ENCODE peak calls at places on chromosomes 11 and 22, in nine cellular contexts. W is Panc1, X is GM23338, K is breast epithelium, Q is HCT116, T is SK-N-SH, I is HepG2, C is prostate gland, H is SK-N-MC. J is an unnamed sample.
A peak's percentile ranks its signal among the peaks of the same experiment; 100 is the strongest.

GRCh38 chr22:44037519-44038370 is 13.6 kb downstream of the PARVB start:
- DNase-seq in I (no peak), X (no peak), K (no peak), H (no peak), C (no peak), Q (peak; percentile 69), W (peak; percentile 84), T (no peak), J (no peak)

GRCh38 chr22:26283330-26283729 is 114.1 kb downstream of the SEZ6L start:
- DNase-seq in W (no peak), C (no peak), X (no peak), K (no peak), Q (no peak), T (no peak), H (no peak), I (no peak), J (no peak)

GRCh38 chr11:35464308-35464707 is 45.0 kb upstream of the SLC1A2 start:
- DNase-seq in T (peak; percentile 15), Q (no peak), W (no peak), K (no peak), C (no peak), I (no peak), H (no peak), X (no peak), J (no peak)

GRCh38 chr22:35631597-35631996 is 14.5 kb upstream of the MB start:
- DNase-seq in X (peak; percentile 92), W (no peak), C (no peak), Q (peak; percentile 65), K (peak; percentile 54), T (peak; percentile 60), H (no peak), I (peak; percentile 60), J (peak; percentile 68)

GRCh38 chr11:113681711-113682410 is 24.2 kb downstream of the TMPRSS5 start:
- DNase-seq in K (no peak), Q (no peak), T (no peak), H (no peak), C (peak; percentile 30), W (no peak), I (no peak), X (no peak), J (peak; percentile 41)

GRCh38 chr22:30175743-30176288 is 70.7 kb downstream of the LIF start:
- DNase-seq in C (no peak), W (no peak), X (no peak), T (no peak), Q (no peak), I (no peak), H (no peak), K (no peak), J (no peak)

GRCh38 chr11:129280027-129280811 is 88.1 kb upstream of the ARHGAP32 start:
- DNase-seq in I (peak; percentile 58), K (no peak), C (no peak), H (no peak), T (peak; percentile 34), X (no peak), Q (no peak), W (no peak), J (no peak)

GRCh38 chr22:23182289-23183106 is 2.2 kb downstream of the BCR start:
- DNase-seq in Q (no peak), X (peak; percentile 47), H (no peak), W (no peak), T (no peak), I (no peak), C (peak; percentile 61), K (no peak), J (no peak)

GRCh38 chr11:65180877-65181568 is 705 bp upstream of the CAPN1 start:
- DNase-seq in C (peak; percentile 25), W (no peak), T (peak; percentile 96), H (no peak), K (peak; percentile 65), X (peak; percentile 89), Q (peak; percentile 29), I (peak; percentile 61), J (peak; percentile 91)
- TF ChIP-seq POLR2AphosphoS5 in C (no peak), W (peak; percentile 28), T (no peak), H (no peak), K (peak; percentile 13), X (peak; percentile 50), Q (peak; percentile 34), I (peak; percentile 2), J (peak; percentile 57)

GRCh38 chr22:49150801-49151221 is 676.9 kb downstream of the BRD1 start:
- DNase-seq in W (no peak), X (no peak), T (peak; percentile 81), Q (no peak), C (no peak), I (no peak), H (no peak), K (no peak), J (peak; percentile 62)

GRCh38 chr22:49152930-49153770 is 674.5 kb downstream of the BRD1 start:
- DNase-seq in C (no peak), W (no peak), T (no peak), I (no peak), Q (no peak), X (no peak), K (no peak), H (no peak), J (peak; percentile 60)

GRCh38 chr22:49149721-49150608 is 677.7 kb downstream of the BRD1 start:
- DNase-seq in C (no peak), T (no peak), H (no peak), W (no peak), Q (no peak), I (no peak), X (no peak), K (no peak), J (peak; percentile 58)

GRCh38 chr22:49152146-49152929 is 675.3 kb downstream of the BRD1 start:
- DNase-seq in W (no peak), X (no peak), I (no peak), K (no peak), C (no peak), T (peak; percentile 52), H (no peak), Q (no peak), J (peak; percentile 41)

DNA sequence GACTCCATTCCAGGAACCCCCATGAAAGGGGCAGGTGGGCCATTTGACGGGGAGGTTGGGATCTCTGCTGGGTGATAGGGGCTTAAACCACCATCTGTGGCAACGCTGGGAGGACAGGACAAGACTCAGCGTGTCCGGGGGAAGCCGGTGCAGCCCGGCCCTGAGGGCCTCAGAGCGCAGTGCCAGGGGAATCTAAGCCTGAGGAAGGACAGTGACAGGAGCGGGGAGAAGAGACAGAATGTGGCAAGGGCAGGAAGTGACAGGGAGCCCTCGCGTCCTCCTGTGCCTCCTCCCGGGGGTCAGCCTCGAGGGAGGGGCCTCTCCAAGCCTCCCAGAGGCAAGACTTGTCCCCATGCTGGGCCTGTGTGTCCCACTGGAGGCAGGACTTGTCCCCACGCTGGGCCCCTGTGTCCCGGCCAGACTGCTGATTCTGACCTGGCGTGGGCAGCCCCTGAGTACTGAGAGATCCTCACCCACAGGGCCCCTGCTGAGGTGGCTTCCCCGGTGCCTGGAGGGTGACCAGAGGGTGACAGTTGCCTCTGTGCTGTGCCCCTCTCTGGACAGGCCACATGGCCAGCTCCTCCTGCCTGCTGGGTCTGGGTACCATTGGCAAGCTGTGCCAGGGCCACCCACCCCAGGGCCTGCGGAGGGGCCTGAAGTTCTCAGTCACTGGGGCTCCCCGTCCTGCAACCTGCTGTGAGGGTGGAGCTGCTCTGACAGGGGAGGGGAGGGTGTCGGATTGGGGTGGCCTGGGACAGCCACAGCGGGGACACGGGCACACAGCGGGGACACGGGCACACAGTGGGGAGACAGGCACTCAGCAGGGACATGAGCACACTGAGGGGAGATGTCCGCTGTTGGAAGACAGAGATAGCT is 676.2 kb downstream of the BRD1 start:
- DNase-seq in X (no peak), H (no peak), I (no peak), Q (no peak), C (no peak), K (no peak), W (no peak), T (peak; percentile 55), J (peak; percentile 56)
- TF ChIP-seq POLR2AphosphoS5 in X (no peak), H (no peak), I (no peak), Q (no peak), C (no peak), K (no peak), W (no peak), T (no peak), J (no peak)

GRCh38 chr22:32267011-32267410 is 11.9 kb upstream of the SLC5A4 start:
- DNase-seq in I (no peak), C (no peak), T (no peak), H (no peak), Q (no peak), X (no peak), W (no peak), K (no peak), J (no peak)

GRCh38 chr22:32271389-32271788 is 16.2 kb upstream of the SLC5A4 start:
- DNase-seq in W (no peak), Q (no peak), C (no peak), H (no peak), T (no peak), I (no peak), X (no peak), K (no peak), J (peak; percentile 54)

GRCh38 chr22:32270641-32271369 is 15.7 kb upstream of the SLC5A4 start:
- DNase-seq in Q (no peak), X (no peak), H (no peak), I (no peak), K (no peak), C (no peak), T (no peak), W (no peak), J (peak; percentile 66)

GRCh38 chr22:32265882-32266767 is 11.0 kb upstream of the SLC5A4 start:
- DNase-seq in T (peak; percentile 80), X (peak; percentile 89), Q (peak; percentile 44), W (peak; percentile 25), H (peak; percentile 44), I (peak; percentile 62), K (no peak), C (peak; percentile 65), J (peak; percentile 80)

DNA sequence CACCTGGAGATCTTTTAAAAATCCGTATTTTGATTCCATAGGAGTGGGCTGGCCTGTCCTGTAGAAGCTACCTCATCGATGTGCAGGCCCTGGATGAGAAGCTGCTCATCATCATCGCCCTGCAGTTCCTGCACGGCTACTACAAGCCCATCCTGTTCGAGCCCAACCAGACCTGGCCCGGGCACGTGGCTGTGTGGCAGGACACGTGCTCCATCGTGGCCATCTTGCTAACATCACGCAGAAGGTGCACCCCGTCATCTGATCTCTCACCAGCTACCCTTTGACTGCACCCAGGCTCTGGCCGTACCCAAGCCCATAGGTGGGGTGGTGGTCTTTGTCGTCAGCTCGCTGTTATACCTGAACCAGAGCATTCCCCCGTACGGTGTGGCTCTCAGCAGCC is 14.2 kb upstream of the SLC5A4 start:
- DNase-seq in Q (no peak), K (no peak), I (no peak), T (no peak), W (no peak), C (no peak), X (no peak), H (no peak), J (no peak)
- TF ChIP-seq POLR2AphosphoS5 in Q (no peak), K (no peak), I (no peak), T (no peak), W (no peak), C (no peak), X (no peak), H (no peak), J (no peak)

DNA sequence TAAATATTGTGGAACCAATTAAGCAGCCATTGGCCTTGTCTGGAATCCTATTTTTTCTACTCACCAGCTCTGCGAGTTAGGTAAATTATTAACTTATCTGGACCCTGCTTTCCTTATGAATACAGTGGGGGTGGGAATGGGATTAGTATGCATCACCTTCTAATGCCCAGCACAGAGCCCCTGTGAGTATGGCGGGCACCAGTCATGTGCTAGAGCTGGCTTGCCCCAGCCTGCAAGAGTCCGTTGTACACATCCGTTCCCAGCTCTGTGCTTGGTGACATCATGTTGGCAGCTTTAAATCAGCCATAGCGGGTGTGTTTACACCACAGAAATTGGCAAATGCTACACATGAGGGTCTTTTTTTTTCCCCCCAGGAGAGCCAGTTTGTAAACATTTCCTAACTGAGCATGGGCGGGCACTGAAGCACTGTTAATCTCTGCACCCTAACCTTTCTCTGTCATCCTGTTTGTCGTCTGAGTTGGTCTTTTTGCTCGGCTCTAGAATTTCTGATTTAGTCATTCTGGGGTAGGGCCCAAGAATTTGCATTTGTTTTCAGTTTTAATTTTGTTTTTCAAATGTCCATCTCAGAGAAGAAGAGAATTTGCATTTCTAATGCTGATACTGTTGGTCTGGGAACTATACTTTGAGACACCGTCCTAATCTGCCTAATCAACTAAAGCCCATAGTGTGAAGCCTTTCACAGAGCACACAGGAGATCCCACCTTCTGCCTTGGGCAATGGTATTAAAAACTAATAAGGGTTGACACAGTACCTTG is 130.3 kb upstream of the TBCEL start:
- DNase-seq in K (no peak), X (no peak), I (peak; percentile 38), W (no peak), H (no peak), Q (no peak), C (no peak), T (no peak), J (no peak)
- TF ChIP-seq POLR2AphosphoS5 in K (no peak), X (no peak), I (no peak), W (no peak), H (no peak), Q (no peak), C (no peak), T (no peak), J (no peak)

J was measured in spleen.